ENCODE peak calls at places on chromosome 15, in six cellular contexts. One of them, this sample, is unnamed.

GRCh38 chr15:67065531-67066005 is at the start of gene SMAD3:
- DNase-seq in GM23248: peak
- DNase-seq in COR-L47: peak
- DNase-seq in NCI-H1092: no peak
- DNase-seq in right atrium auricular region: peak
- DNase-seq in right lobe of liver: peak
- DNase-seq in this sample: peak

GRCh38 chr15:33242165-33242564 is 47.7 kb upstream of the FMN1 start:
- DNase-seq in GM23248: peak
- DNase-seq in COR-L47: no peak
- DNase-seq in NCI-H1092: no peak
- DNase-seq in right atrium auricular region: no peak
- DNase-seq in right lobe of liver: no peak
- DNase-seq in this sample: peak

GRCh38 chr15:41567870-41568269 is 8.9 kb downstream of the TYRO3 start:
- DNase-seq in GM23248: no peak
- DNase-seq in COR-L47: no peak
- DNase-seq in NCI-H1092: no peak
- DNase-seq in right atrium auricular region: no peak
- DNase-seq in right lobe of liver: no peak
- DNase-seq in this sample: no peak

GRCh38 chr15:63041982-63042878 is at the start of gene TPM1:
- DNase-seq in GM23248: peak
- DNase-seq in COR-L47: peak
- DNase-seq in NCI-H1092: no peak
- DNase-seq in right atrium auricular region: peak
- DNase-seq in right lobe of liver: peak
- DNase-seq in this sample: peak

GRCh38 chr15:100255644-100256043 is 86.1 kb downstream of the ADAMTS17 start:
- DNase-seq in GM23248: no peak
- DNase-seq in COR-L47: no peak
- DNase-seq in NCI-H1092: no peak
- DNase-seq in right atrium auricular region: peak
- DNase-seq in right lobe of liver: no peak
- DNase-seq in this sample: no peak

GRCh38 chr15:22949074-22949547 is 31.1 kb downstream of the CYFIP1 start:
- DNase-seq in GM23248: peak
- DNase-seq in COR-L47: peak
- DNase-seq in NCI-H1092: no peak
- DNase-seq in right atrium auricular region: peak
- DNase-seq in right lobe of liver: no peak
- DNase-seq in this sample: peak

GRCh38 chr15:59174846-59175831 is 31.5 kb upstream of the LDHAL6B start:
- DNase-seq in GM23248: peak
- DNase-seq in COR-L47: peak
- DNase-seq in NCI-H1092: peak
- DNase-seq in right atrium auricular region: peak
- DNase-seq in right lobe of liver: peak
- DNase-seq in this sample: peak

GRCh38 chr15:73696641-73697001 is 12.4 kb downstream of the CD276 start:
- DNase-seq in GM23248: no peak
- DNase-seq in COR-L47: no peak
- DNase-seq in NCI-H1092: no peak
- DNase-seq in right atrium auricular region: no peak
- DNase-seq in right lobe of liver: no peak
- DNase-seq in this sample: no peak

GRCh38 chr15:33309602-33310276 is 1.0 kb upstream of the RYR3 start:
- DNase-seq in GM23248: peak
- DNase-seq in COR-L47: peak
- DNase-seq in NCI-H1092: no peak
- DNase-seq in right atrium auricular region: no peak
- DNase-seq in right lobe of liver: no peak
- DNase-seq in this sample: no peak

GRCh38 chr15:70722266-70723123 is 40.9 kb downstream of the UACA start:
- DNase-seq in GM23248: peak
- DNase-seq in COR-L47: peak
- DNase-seq in NCI-H1092: no peak
- DNase-seq in right atrium auricular region: no peak
- DNase-seq in right lobe of liver: no peak
- DNase-seq in this sample: peak

GRCh38 chr15:84391191-84391590 is 155.6 kb downstream of the GOLGA6L4 start:
- DNase-seq in GM23248: no peak
- DNase-seq in COR-L47: no peak
- DNase-seq in NCI-H1092: no peak
- DNase-seq in right atrium auricular region: peak
- DNase-seq in right lobe of liver: no peak
- DNase-seq in this sample: no peak

GRCh38 chr15:29968099-29968892 is 114.5 kb upstream of the GOLGA8J start:
- DNase-seq in GM23248: peak
- DNase-seq in COR-L47: peak
- DNase-seq in NCI-H1092: no peak
- DNase-seq in right atrium auricular region: no peak
- DNase-seq in right lobe of liver: peak
- DNase-seq in this sample: peak

GRCh38 chr15:72690938-72691337 is 4.9 kb downstream of the BBS4 start:
- DNase-seq in GM23248: no peak
- DNase-seq in COR-L47: no peak
- DNase-seq in NCI-H1092: no peak
- DNase-seq in right atrium auricular region: no peak
- DNase-seq in right lobe of liver: no peak
- DNase-seq in this sample: no peak

GRCh38 chr15:74724570-74725240 is 623 bp downstream of the CYP1A1 start:
- DNase-seq in GM23248: no peak
- DNase-seq in COR-L47: no peak
- DNase-seq in NCI-H1092: no peak
- DNase-seq in right atrium auricular region: no peak
- DNase-seq in right lobe of liver: no peak
- DNase-seq in this sample: no peak

GRCh38 chr15:83108266-83109219 is 1.1 kb downstream of the TM6SF1 start:
- DNase-seq in GM23248: peak
- DNase-seq in COR-L47: no peak
- DNase-seq in NCI-H1092: no peak
- DNase-seq in right atrium auricular region: peak
- DNase-seq in right lobe of liver: peak
- DNase-seq in this sample: no peak

GRCh38 chr15:48144889-48145288 is 24.1 kb downstream of the SLC24A5 start:
- DNase-seq in GM23248: no peak
- DNase-seq in COR-L47: no peak
- DNase-seq in NCI-H1092: no peak
- DNase-seq in right atrium auricular region: no peak
- DNase-seq in right lobe of liver: no peak
- DNase-seq in this sample: no peak

GRCh38 chr15:31341501-31342195 is 15.0 kb downstream of the KLF13 start:
- DNase-seq in GM23248: no peak
- DNase-seq in COR-L47: peak
- DNase-seq in NCI-H1092: no peak
- DNase-seq in right atrium auricular region: no peak
- DNase-seq in right lobe of liver: no peak
- DNase-seq in this sample: no peak

GRCh38 chr15:51503003-51503402 is 119.6 kb downstream of the DMXL2 start:
- DNase-seq in GM23248: no peak
- DNase-seq in COR-L47: no peak
- DNase-seq in NCI-H1092: no peak
- DNase-seq in right atrium auricular region: no peak
- DNase-seq in right lobe of liver: no peak
- DNase-seq in this sample: no peak

GRCh38 chr15:39747326-39747725 is 35.3 kb downstream of the FSIP1 start:
- DNase-seq in GM23248: peak
- DNase-seq in COR-L47: no peak
- DNase-seq in NCI-H1092: no peak
- DNase-seq in right atrium auricular region: no peak
- DNase-seq in right lobe of liver: no peak
- DNase-seq in this sample: peak